ENCODE peak calls at places on chromosome 14, in five cellular contexts. One of them, this sample, is unnamed.

GRCh38 chr14:62144863-62145262 is 382.6 kb downstream of the SNAPC1 start:
- DNase-seq in omental fat pad: no peak
- DNase-seq in GM12865: no peak
- DNase-seq in right lobe of liver: no peak
- DNase-seq in CD8-positive, alpha-beta T cell: no peak
- DNase-seq in this sample: no peak

GRCh38 chr14:36207500-36207899 is 31.0 kb upstream of the PTCSC3 start:
- DNase-seq in omental fat pad: no peak
- DNase-seq in GM12865: no peak
- DNase-seq in right lobe of liver: no peak
- DNase-seq in CD8-positive, alpha-beta T cell: no peak
- DNase-seq in this sample: no peak

GRCh38 chr14:100490252-100490651 is 97.0 kb downstream of the BEGAIN start:
- DNase-seq in omental fat pad: no peak
- DNase-seq in GM12865: no peak
- DNase-seq in right lobe of liver: no peak
- DNase-seq in CD8-positive, alpha-beta T cell: no peak
- DNase-seq in this sample: no peak

GRCh38 chr14:70098257-70098809 is 90.4 kb downstream of the SLC8A3 start:
- DNase-seq in omental fat pad: no peak
- DNase-seq in GM12865: no peak
- DNase-seq in right lobe of liver: no peak
- DNase-seq in CD8-positive, alpha-beta T cell: no peak
- DNase-seq in this sample: no peak

GRCh38 chr14:73686901-73687300 is 27.3 kb downstream of the PNMA1 start:
- DNase-seq in omental fat pad: no peak
- DNase-seq in GM12865: no peak
- DNase-seq in right lobe of liver: no peak
- DNase-seq in CD8-positive, alpha-beta T cell: no peak
- DNase-seq in this sample: no peak

GRCh38 chr14:84465890-84466289 is 1064.1 kb upstream of the FLRT2 start:
- DNase-seq in omental fat pad: no peak
- DNase-seq in GM12865: no peak
- DNase-seq in right lobe of liver: no peak
- DNase-seq in CD8-positive, alpha-beta T cell: no peak
- DNase-seq in this sample: no peak

GRCh38 chr14:52080171-52080800 is 11.4 kb upstream of the NID2 start:
- DNase-seq in omental fat pad: no peak
- DNase-seq in GM12865: no peak
- DNase-seq in right lobe of liver: no peak
- DNase-seq in CD8-positive, alpha-beta T cell: no peak
- DNase-seq in this sample: no peak

GRCh38 chr14:51821822-51822221 is 38.6 kb upstream of the GNG2 start:
- DNase-seq in omental fat pad: no peak
- DNase-seq in GM12865: no peak
- DNase-seq in right lobe of liver: no peak
- DNase-seq in CD8-positive, alpha-beta T cell: no peak
- DNase-seq in this sample: no peak

GRCh38 chr14:59631237-59631636 is 54.6 kb upstream of the CCDC175 start:
- DNase-seq in omental fat pad: no peak
- DNase-seq in GM12865: peak
- DNase-seq in right lobe of liver: no peak
- DNase-seq in CD8-positive, alpha-beta T cell: no peak
- DNase-seq in this sample: no peak

GRCh38 chr14:67806228-67806627 is 10.2 kb downstream of the ZFYVE26 start:
- DNase-seq in omental fat pad: no peak
- DNase-seq in GM12865: no peak
- DNase-seq in right lobe of liver: no peak
- DNase-seq in CD8-positive, alpha-beta T cell: no peak
- DNase-seq in this sample: no peak

GRCh38 chr14:104572024-104572623 is 7.4 kb upstream of the C14orf180 start:
- DNase-seq in omental fat pad: no peak
- DNase-seq in GM12865: no peak
- DNase-seq in right lobe of liver: no peak
- DNase-seq in CD8-positive, alpha-beta T cell: no peak
- DNase-seq in this sample: no peak

GRCh38 chr14:59570122-59570521 is 6.5 kb downstream of the CCDC175 start:
- DNase-seq in omental fat pad: no peak
- DNase-seq in GM12865: no peak
- DNase-seq in right lobe of liver: no peak
- DNase-seq in CD8-positive, alpha-beta T cell: no peak
- DNase-seq in this sample: no peak

GRCh38 chr14:93019970-93020369 is 95.8 kb downstream of the ITPK1 start:
- DNase-seq in omental fat pad: no peak
- DNase-seq in GM12865: no peak
- DNase-seq in right lobe of liver: no peak
- DNase-seq in CD8-positive, alpha-beta T cell: no peak
- DNase-seq in this sample: peak

GRCh38 chr14:93017341-93017797 is 94.4 kb downstream of the CHGA start:
- DNase-seq in omental fat pad: no peak
- DNase-seq in GM12865: no peak
- DNase-seq in right lobe of liver: peak
- DNase-seq in CD8-positive, alpha-beta T cell: no peak
- DNase-seq in this sample: no peak

GRCh38 chr14:93018401-93018800 is 95.5 kb downstream of the CHGA start:
- DNase-seq in omental fat pad: no peak
- DNase-seq in GM12865: no peak
- DNase-seq in right lobe of liver: no peak
- DNase-seq in CD8-positive, alpha-beta T cell: no peak
- DNase-seq in this sample: no peak

GRCh38 chr14:93017898-93018297 is 94.9 kb downstream of the CHGA start:
- DNase-seq in omental fat pad: no peak
- DNase-seq in GM12865: no peak
- DNase-seq in right lobe of liver: no peak
- DNase-seq in CD8-positive, alpha-beta T cell: no peak
- DNase-seq in this sample: no peak

GRCh38 chr14:93019367-93019843 is 96.3 kb downstream of the ITPK1 start:
- DNase-seq in omental fat pad: no peak
- DNase-seq in GM12865: no peak
- DNase-seq in right lobe of liver: peak
- DNase-seq in CD8-positive, alpha-beta T cell: no peak
- DNase-seq in this sample: no peak
- TF ChIP-seq CTCF in omental fat pad: no peak
- TF ChIP-seq CTCF in GM12865: no peak
- TF ChIP-seq CTCF in right lobe of liver: no peak
- TF ChIP-seq CTCF in CD8-positive, alpha-beta T cell: no peak
- TF ChIP-seq CTCF in this sample: no peak

GRCh38 chr14:29222671-29223268 is 456.2 kb downstream of the FOXG1 start:
- DNase-seq in omental fat pad: no peak
- DNase-seq in GM12865: peak
- DNase-seq in right lobe of liver: no peak
- DNase-seq in CD8-positive, alpha-beta T cell: no peak
- DNase-seq in this sample: no peak
- TF ChIP-seq CTCF in omental fat pad: no peak
- TF ChIP-seq CTCF in GM12865: peak
- TF ChIP-seq CTCF in right lobe of liver: peak
- TF ChIP-seq CTCF in CD8-positive, alpha-beta T cell: no peak
- TF ChIP-seq CTCF in this sample: peak

GRCh38 chr14:54487771-54488170 is 1.0 kb downstream of the GMFB start:
- DNase-seq in omental fat pad: no peak
- DNase-seq in GM12865: no peak
- DNase-seq in right lobe of liver: no peak
- DNase-seq in CD8-positive, alpha-beta T cell: no peak
- DNase-seq in this sample: no peak

GRCh38 chr14:54488646-54489317 is at the start of gene GMFB:
- DNase-seq in omental fat pad: peak
- DNase-seq in GM12865: peak
- DNase-seq in right lobe of liver: peak
- DNase-seq in CD8-positive, alpha-beta T cell: peak
- DNase-seq in this sample: peak

GRCh38 chr14:54488318-54488645 is 498 bp downstream of the GMFB start:
- DNase-seq in omental fat pad: no peak
- DNase-seq in GM12865: no peak
- DNase-seq in right lobe of liver: no peak
- DNase-seq in CD8-positive, alpha-beta T cell: no peak
- DNase-seq in this sample: no peak

GRCh38 chr14:54489318-54489683 is 521 bp upstream of the GMFB start:
- DNase-seq in omental fat pad: no peak
- DNase-seq in GM12865: no peak
- DNase-seq in right lobe of liver: no peak
- DNase-seq in CD8-positive, alpha-beta T cell: no peak
- DNase-seq in this sample: no peak

GRCh38 chr14:54486685-54487084 is 2.1 kb downstream of the GMFB start:
- DNase-seq in omental fat pad: no peak
- DNase-seq in GM12865: no peak
- DNase-seq in right lobe of liver: no peak
- DNase-seq in CD8-positive, alpha-beta T cell: no peak
- DNase-seq in this sample: no peak
- TF ChIP-seq CTCF in omental fat pad: no peak
- TF ChIP-seq CTCF in GM12865: no peak
- TF ChIP-seq CTCF in right lobe of liver: no peak
- TF ChIP-seq CTCF in CD8-positive, alpha-beta T cell: no peak
- TF ChIP-seq CTCF in this sample: no peak

DNA sequence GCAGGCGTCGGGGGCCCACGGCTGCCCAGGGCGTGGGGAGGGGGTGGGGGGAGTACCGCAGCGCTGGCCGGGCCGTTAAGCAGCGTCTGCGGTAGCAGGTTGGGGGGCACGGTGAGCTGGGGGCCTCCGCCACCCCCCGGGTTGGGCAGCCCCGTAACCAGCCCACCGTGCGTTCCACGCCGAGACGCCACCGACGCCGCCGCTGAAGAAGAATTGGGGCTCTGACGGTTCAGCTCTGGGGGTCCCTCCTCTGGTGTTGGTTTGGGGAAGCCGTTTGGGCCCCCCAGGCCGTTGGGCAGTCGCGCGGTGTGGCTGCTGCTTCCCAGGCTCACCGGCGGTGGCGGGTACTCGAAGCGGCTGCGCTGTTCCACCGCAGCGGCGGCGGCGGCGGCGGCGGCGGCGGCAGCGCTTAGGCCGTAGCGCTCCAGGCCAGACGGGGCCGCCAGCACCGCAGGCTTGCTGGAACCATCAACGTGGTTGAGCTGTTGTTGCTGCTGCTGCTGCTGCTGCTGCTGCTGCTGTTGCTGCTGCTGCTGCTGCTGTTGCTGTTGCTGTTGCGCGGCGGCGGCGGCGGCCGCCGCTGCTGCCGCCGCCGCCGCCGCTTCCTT is 1.5 kb downstream of the IRF2BPL start:
- DNase-seq in omental fat pad: no peak
- DNase-seq in GM12865: peak
- DNase-seq in right lobe of liver: no peak
- DNase-seq in CD8-positive, alpha-beta T cell: peak
- DNase-seq in this sample: peak
- TF ChIP-seq CTCF in omental fat pad: no peak
- TF ChIP-seq CTCF in GM12865: no peak
- TF ChIP-seq CTCF in right lobe of liver: no peak
- TF ChIP-seq CTCF in CD8-positive, alpha-beta T cell: no peak
- TF ChIP-seq CTCF in this sample: peak

GRCh38 chr14:72439707-72440106 is 454.2 kb downstream of the DPF3 start:
- DNase-seq in omental fat pad: no peak
- DNase-seq in GM12865: peak
- DNase-seq in right lobe of liver: no peak
- DNase-seq in CD8-positive, alpha-beta T cell: no peak
- DNase-seq in this sample: no peak
- TF ChIP-seq CTCF in omental fat pad: no peak
- TF ChIP-seq CTCF in GM12865: no peak
- TF ChIP-seq CTCF in right lobe of liver: no peak
- TF ChIP-seq CTCF in CD8-positive, alpha-beta T cell: no peak
- TF ChIP-seq CTCF in this sample: no peak

DNA sequence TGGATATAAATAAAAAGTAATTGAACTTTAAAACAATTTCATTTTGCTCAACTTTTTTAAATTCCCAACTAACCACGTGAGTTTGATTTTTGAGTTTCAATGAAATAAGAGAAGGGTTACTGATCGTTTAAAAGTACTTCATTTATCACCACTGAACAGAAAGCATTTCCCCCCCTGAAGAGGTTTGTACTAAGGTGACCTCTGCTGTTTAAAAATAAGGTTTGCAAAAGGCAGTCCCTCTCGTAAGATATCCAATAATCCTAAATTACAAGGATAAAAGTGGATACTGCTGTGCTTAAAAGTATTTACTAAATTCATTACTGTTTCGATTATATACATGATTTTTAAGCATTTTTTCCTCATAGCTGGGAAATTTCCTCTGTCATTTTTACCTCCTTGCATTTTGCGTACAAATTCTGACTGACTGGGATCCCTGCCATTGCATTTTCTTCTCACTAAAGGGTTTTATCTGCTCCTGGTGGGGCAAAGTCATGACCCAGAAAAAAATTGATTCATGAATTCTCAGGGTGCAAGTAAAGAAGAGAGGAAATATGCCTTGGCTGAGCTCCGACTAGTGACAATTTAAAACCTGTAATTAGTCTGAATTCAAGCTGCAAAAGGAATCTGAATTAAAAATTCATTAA is 463.8 kb downstream of the PRKD1 start:
- DNase-seq in omental fat pad: no peak
- DNase-seq in GM12865: no peak
- DNase-seq in right lobe of liver: no peak
- DNase-seq in CD8-positive, alpha-beta T cell: no peak
- DNase-seq in this sample: no peak
- TF ChIP-seq CTCF in omental fat pad: no peak
- TF ChIP-seq CTCF in GM12865: no peak
- TF ChIP-seq CTCF in right lobe of liver: no peak
- TF ChIP-seq CTCF in CD8-positive, alpha-beta T cell: no peak
- TF ChIP-seq CTCF in this sample: no peak

DNA sequence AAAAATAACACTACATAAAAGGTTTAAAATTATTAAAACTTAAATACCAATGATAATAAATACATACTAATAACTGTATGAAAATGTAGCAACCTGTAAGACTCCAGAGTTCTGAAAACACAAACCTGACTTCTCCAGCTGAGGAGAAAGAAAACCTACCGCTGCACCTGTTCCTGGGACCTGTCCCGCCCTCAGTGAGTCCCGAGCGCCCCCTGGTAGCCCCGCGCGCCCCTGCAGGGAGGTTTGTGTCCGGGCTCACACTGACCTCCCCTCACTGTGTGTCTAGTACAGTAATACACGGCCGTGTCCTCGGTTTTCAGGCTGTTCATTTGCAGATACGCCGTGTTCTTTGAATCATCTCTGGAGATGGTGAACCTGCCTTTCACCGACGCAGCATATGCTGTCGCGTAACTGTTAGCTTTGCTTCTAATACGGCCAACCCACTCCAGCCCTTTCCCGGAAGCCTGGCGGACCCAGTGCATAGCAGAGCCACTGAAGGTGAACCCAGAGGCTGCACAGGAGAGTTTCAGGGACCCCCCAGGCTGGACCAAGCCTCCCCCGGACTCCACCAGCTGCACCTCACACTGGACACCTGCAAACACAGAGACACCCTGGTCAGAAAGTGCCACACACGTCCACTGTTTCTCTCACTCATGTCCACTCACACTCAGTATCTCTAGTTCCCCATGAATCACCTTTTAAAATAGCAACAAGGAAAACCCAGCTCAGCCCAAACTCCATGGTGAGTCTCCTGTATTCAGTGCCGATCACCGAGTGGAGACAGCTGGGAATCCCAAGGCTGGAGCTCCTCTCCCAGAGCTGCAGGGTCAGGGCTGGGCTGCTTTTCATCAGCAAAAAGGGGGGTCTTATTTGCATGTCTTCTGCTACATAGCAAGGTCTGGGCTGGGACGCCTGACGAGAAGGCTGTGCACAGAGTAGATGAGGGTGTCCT is 1276.3 kb downstream of the TMEM121 start:
- DNase-seq in omental fat pad: no peak
- DNase-seq in GM12865: no peak
- DNase-seq in right lobe of liver: no peak
- DNase-seq in CD8-positive, alpha-beta T cell: no peak
- DNase-seq in this sample: no peak
- TF ChIP-seq CTCF in omental fat pad: no peak
- TF ChIP-seq CTCF in GM12865: peak
- TF ChIP-seq CTCF in right lobe of liver: no peak
- TF ChIP-seq CTCF in CD8-positive, alpha-beta T cell: peak
- TF ChIP-seq CTCF in this sample: no peak